ENCODE peak calls at places on chromosome 21, in eight cellular contexts. W is cardiac fibroblast; V is stimulated activated CD8-positive, alpha-beta memory T cell treated with anti-CD3 and anti-CD28 coated beads, Interleukin-2, amount 100 ng/mL, for 1 hour; H is activated naive CD8-positive, alpha-beta T cell treated with anti-CD3 and anti-CD28 coated beads for 36 hours; M is progenitor cell of endocrine pancreas; D is Panc1; P is anterior cingulate cortex; R is left colon. N is an unnamed sample.

GRCh38 chr21:25186278-25186677 is 421.0 kb downstream of the MRPL39 start:
- DNase-seq in R (no peak), V (no peak), M (no peak), H (no peak), P (no peak), D (no peak), W (no peak), N (no peak)

GRCh38 chr21:15839026-15839425 is 109.2 kb downstream of the USP25 start:
- DNase-seq in V (no peak), P (no peak), R (no peak), H (no peak), W (peak; percentile 40), M (no peak), D (no peak), N (no peak)

GRCh38 chr21:44713846-44714245 is 2.5 kb upstream of the TSPEAR start:
- DNase-seq in V (no peak), H (no peak), R (no peak), D (no peak), M (no peak), W (no peak), P (no peak), N (no peak)

GRCh38 chr21:34812510-34813265 is 143.9 kb downstream of the CLIC6 start:
- DNase-seq in P (no peak), V (no peak), W (peak; percentile 88), H (no peak), D (peak; percentile 43), M (no peak), R (no peak), N (no peak)

GRCh38 chr21:16199539-16199938 is 469.8 kb downstream of the USP25 start:
- DNase-seq in M (no peak), P (no peak), H (no peak), R (no peak), V (no peak), W (no peak), D (no peak), N (no peak)

GRCh38 chr21:36732761-36733160 is 33.8 kb downstream of the SIM2 start:
- DNase-seq in R (no peak), W (no peak), H (no peak), V (no peak), P (no peak), D (no peak), M (no peak), N (no peak)

GRCh38 chr21:34022557-34023335 is 50.6 kb upstream of the MRPS6 start:
- DNase-seq in H (peak; percentile 29), W (no peak), M (no peak), R (no peak), P (no peak), D (no peak), V (no peak), N (no peak)

GRCh38 chr21:24023936-24024335 is 1583.3 kb downstream of the MRPL39 start:
- DNase-seq in W (no peak), H (no peak), D (no peak), M (no peak), R (no peak), P (no peak), V (no peak), N (no peak)

GRCh38 chr21:44949161-44950015 is 9.6 kb downstream of the SLX9 start:
- DNase-seq in P (peak; percentile 7), M (peak; percentile 88), D (peak; percentile 35), W (peak; percentile 82), V (peak; percentile 69), H (peak; percentile 74), R (peak; percentile 79), N (peak; percentile 56)

GRCh38 chr21:25572895-25573310 is 34.4 kb downstream of the MRPL39 start:
- DNase-seq in M (no peak), V (no peak), D (no peak), W (peak; percentile 35), H (no peak), P (no peak), R (no peak), N (no peak)

GRCh38 chr21:41396452-41397107 is 29.5 kb upstream of the MX1 start:
- DNase-seq in M (no peak), W (no peak), P (no peak), H (no peak), R (peak; percentile 71), V (no peak), D (no peak), N (no peak)

GRCh38 chr21:29656504-29657227 is 283.1 kb downstream of the GRIK1 start:
- DNase-seq in V (no peak), H (no peak), W (peak; percentile 90), P (no peak), M (no peak), D (peak; percentile 36), R (no peak), N (no peak)

GRCh38 chr21:39220150-39220549 is 36.9 kb upstream of the PSMG1 start:
- DNase-seq in P (no peak), R (no peak), W (no peak), H (no peak), D (no peak), M (no peak), V (no peak), N (no peak)

GRCh38 chr21:46071082-46071481 is 26.8 kb upstream of the COL6A2 start:
- DNase-seq in H (no peak), V (no peak), P (no peak), W (no peak), D (no peak), R (no peak), M (peak; percentile 3), N (no peak)

GRCh38 chr21:27771938-27772505 is 805.1 kb upstream of the ADAMTS5 start:
- DNase-seq in M (no peak), P (no peak), H (no peak), R (no peak), W (no peak), V (no peak), D (no peak), N (no peak)

GRCh38 chr21:29018540-29018939 is 609 bp downstream of the RWDD2B start:
- DNase-seq in V (no peak), M (no peak), P (no peak), H (no peak), W (peak; percentile 39), R (no peak), D (no peak), N (peak; percentile 55)

GRCh38 chr21:42002421-42002958 is 7.7 kb downstream of the ZBTB21 start:
- DNase-seq in W (peak; percentile 89), H (peak; percentile 75), P (no peak), M (no peak), R (no peak), V (no peak), D (no peak), N (no peak)

GRCh38 chr21:36422279-36423098 is 37.3 kb downstream of the CHAF1B start:
- DNase-seq in M (peak; percentile 28), D (no peak), R (peak; percentile 34), H (peak; percentile 23), P (no peak), V (no peak), W (peak; percentile 88), N (peak; percentile 88)

GRCh38 chr21:46550511-46550941 is 54.4 kb downstream of the S100B start:
- DNase-seq in R (no peak), D (no peak), P (no peak), W (no peak), M (no peak), V (no peak), H (peak; percentile 35), N (no peak)

GRCh38 chr21:44300262-44300959 is 558 bp downstream of the PFKL start:
- DNase-seq in R (peak; percentile 79), V (peak; percentile 15), P (no peak), H (peak; percentile 76), W (peak; percentile 40), D (no peak), M (peak; percentile 32), N (peak; percentile 58)

GRCh38 chr21:30831194-30831765 is 1.7 kb upstream of the KRTAP7-1 start:
- DNase-seq in V (no peak), M (no peak), H (peak; percentile 21), W (peak; percentile 22), R (no peak), D (no peak), P (no peak), N (peak; percentile 64)

GRCh38 chr21:29075706-29076447 is 2.4 kb upstream of the CCT8 start:
- DNase-seq in M (no peak), W (no peak), H (no peak), P (no peak), V (no peak), D (peak; percentile 47), R (no peak), N (peak; percentile 42)

GRCh38 chr21:33940846-33941245 is 25.2 kb upstream of the ATP5PO start:
- DNase-seq in R (no peak), H (no peak), M (no peak), P (no peak), W (peak; percentile 47), D (no peak), V (no peak), N (no peak)

GRCh38 chr21:33069994-33070811 is at the start of gene OLIG1:
- DNase-seq in P (no peak), M (peak; percentile 50), W (peak; percentile 16), H (peak; percentile 58), V (no peak), R (no peak), D (no peak), N (peak; percentile 88)

GRCh38 chr21:42735061-42735460 is 81.6 kb downstream of the PDE9A start:
- DNase-seq in P (no peak), W (no peak), V (no peak), R (no peak), M (no peak), D (no peak), H (no peak), N (no peak)

GRCh38 chr21:37575536-37576083 is 209.0 kb downstream of the DYRK1A start:
- DNase-seq in V (no peak), M (no peak), D (no peak), H (no peak), W (no peak), R (no peak), P (no peak), N (no peak)

GRCh38 chr21:33951276-33952178 is 35.9 kb upstream of the ATP5PO start:
- DNase-seq in M (no peak), W (peak; percentile 64), V (no peak), H (no peak), R (no peak), D (no peak), P (no peak), N (no peak)

GRCh38 chr21:38956791-38957571 is 151.3 kb downstream of the ETS2 start:
- DNase-seq in V (no peak), H (no peak), M (no peak), R (peak; percentile 57), W (no peak), P (no peak), D (no peak), N (peak; percentile 11)

GRCh38 chr21:45997495-45998275 is 16.1 kb downstream of the COL6A1 start:
- DNase-seq in R (peak; percentile 18), D (no peak), P (no peak), H (no peak), W (no peak), V (no peak), M (no peak), N (no peak)

GRCh38 chr21:27649746-27650145 is 682.9 kb upstream of the ADAMTS5 start:
- DNase-seq in W (peak; percentile 59), H (no peak), V (no peak), P (no peak), R (no peak), M (no peak), D (no peak), N (no peak)

N was measured in erythroblast.